ENCODE peak calls at places on chromosomes 12 and 14, in ten cellular contexts. T is B cell; S is SW480; N is mucosa of gallbladder; M is germinal center; U is NCI-H345; C is anterior cingulate cortex; Y is keratinocyte; B is activated T-helper 2 cell treated with anti-CD3 and anti-CD28 coated beads, Interferon-gamma antibody, Interleukin-2, Interleukin-4, amounts not matched to agents 10 μg/mL and 5 μg/mL and 100 μg/mL, durations not matched to agents 14 hours and 24 hours and 36 hours; O is NCI-H146. L is an unnamed sample.

GRCh38 chr14:95190346-95190840 is 33.1 kb upstream of the DICER1 start:
- DNase-seq in B (no peak), U (no peak), T (no peak), O (no peak), Y (no peak), S (no peak), C (no peak), M (no peak), N (no peak), L (no peak)

GRCh38 chr14:54674342-54674741 is 107.4 kb downstream of the SAMD4A start:
- DNase-seq in S (no peak), O (no peak), M (no peak), B (no peak), Y (no peak), C (no peak), T (no peak), U (no peak), N (no peak), L (no peak)

GRCh38 chr12:50636505-50636904 is 127.4 kb upstream of the ATF1 start:
- DNase-seq in T (no peak), U (no peak), M (no peak), C (no peak), O (no peak), S (no peak), Y (no peak), N (no peak), B (no peak), L (no peak)

GRCh38 chr14:91414475-91415342 is 2.9 kb downstream of the CCDC88C start:
- DNase-seq in Y (no peak), M (peak), B (no peak), S (no peak), T (no peak), O (no peak), U (no peak), C (no peak), N (no peak), L (no peak)

GRCh38 chr14:69288001-69288771 is 28.2 kb downstream of the GALNT16 start:
- DNase-seq in N (peak), T (no peak), B (no peak), S (no peak), Y (no peak), C (no peak), U (no peak), M (no peak), O (no peak), L (peak)

GRCh38 chr12:95836630-95837239 is 22.0 kb upstream of the SNRPF start:
- DNase-seq in M (no peak), T (no peak), N (no peak), O (no peak), Y (no peak), U (no peak), B (no peak), C (no peak), S (no peak), L (no peak)

GRCh38 chr12:46664771-46665287 is 161.0 kb downstream of the SLC38A4 start:
- DNase-seq in Y (no peak), B (no peak), S (peak), M (no peak), N (no peak), U (no peak), C (no peak), O (no peak), T (no peak), L (peak)

GRCh38 chr12:96501139-96501741 is 11.9 kb downstream of the CFAP54 start:
- DNase-seq in B (no peak), C (no peak), O (peak), S (peak), M (no peak), Y (no peak), N (peak), U (no peak), T (no peak), L (peak)

GRCh38 chr14:100605706-100606686 is 18.8 kb upstream of the BEGAIN start:
- DNase-seq in S (no peak), B (no peak), T (no peak), O (no peak), U (no peak), M (no peak), N (no peak), C (no peak), Y (no peak), L (no peak)

GRCh38 chr12:2856901-2857495 is at the start of gene TEX52:
- DNase-seq in T (no peak), M (no peak), C (no peak), B (no peak), Y (no peak), S (no peak), N (no peak), U (no peak), O (peak), L (peak)

GRCh38 chr12:66035289-66035961 is 95.1 kb downstream of the LLPH start:
- DNase-seq in B (no peak), N (no peak), U (no peak), O (no peak), C (no peak), S (peak), M (no peak), T (no peak), Y (no peak), L (peak)

GRCh38 chr12:6145584-6145983 is 21.1 kb upstream of the VWF start:
- DNase-seq in S (no peak), M (no peak), Y (no peak), C (no peak), B (no peak), T (no peak), N (no peak), O (no peak), U (no peak), L (no peak)

L was measured in HepG2.